ENCODE peak calls at places on chromosomes 16 and 17, in five cellular contexts. One of them, this sample, is unnamed.

GRCh38 chr16:12771341-12771798 is 32.3 kb downstream of the CPPED1 start:
- DNase-seq in progenitor cell of endocrine pancreas: no peak
- DNase-seq in lower leg skin: no peak
- DNase-seq in H54: no peak
- DNase-seq in NCI-H2171 treated with DMSO at 0.1 percent for 48 hours: no peak
- DNase-seq in this sample: no peak

GRCh38 chr17:81232616-81233241 is 6.1 kb downstream of the TEPSIN start:
- DNase-seq in lower leg skin: no peak
- DNase-seq in H54: no peak
- DNase-seq in progenitor cell of endocrine pancreas: no peak
- DNase-seq in NCI-H2171 treated with DMSO at 0.1 percent for 48 hours: no peak
- DNase-seq in this sample: no peak

GRCh38 chr16:75217389-75217851 is 1.4 kb upstream of the CTRB1 start:
- DNase-seq in progenitor cell of endocrine pancreas: no peak
- DNase-seq in H54: no peak
- DNase-seq in lower leg skin: no peak
- DNase-seq in NCI-H2171 treated with DMSO at 0.1 percent for 48 hours: no peak
- DNase-seq in this sample: no peak

GRCh38 chr16:51268237-51268636 is 117.2 kb upstream of the SALL1 start:
- DNase-seq in progenitor cell of endocrine pancreas: no peak
- DNase-seq in NCI-H2171 treated with DMSO at 0.1 percent for 48 hours: no peak
- DNase-seq in H54: no peak
- DNase-seq in lower leg skin: no peak
- DNase-seq in this sample: no peak

GRCh38 chr17:78724544-78724943 is 57.5 kb downstream of the CYTH1 start:
- DNase-seq in H54: no peak
- DNase-seq in NCI-H2171 treated with DMSO at 0.1 percent for 48 hours: no peak
- DNase-seq in progenitor cell of endocrine pancreas: no peak
- DNase-seq in lower leg skin: peak; percentile 87
- DNase-seq in this sample: no peak

GRCh38 chr17:4879591-4879990 is 19.7 kb upstream of the C17orf107 start:
- DNase-seq in progenitor cell of endocrine pancreas: no peak
- DNase-seq in lower leg skin: no peak
- DNase-seq in H54: no peak
- DNase-seq in NCI-H2171 treated with DMSO at 0.1 percent for 48 hours: no peak
- DNase-seq in this sample: no peak

GRCh38 chr16:5015351-5015750 is 18.4 kb downstream of the NAGPA start:
- DNase-seq in lower leg skin: no peak
- DNase-seq in progenitor cell of endocrine pancreas: no peak
- DNase-seq in H54: no peak
- DNase-seq in NCI-H2171 treated with DMSO at 0.1 percent for 48 hours: no peak
- DNase-seq in this sample: no peak

GRCh38 chr16:30903002-30903401 is 6.6 kb downstream of the CTF1 start:
- DNase-seq in lower leg skin: no peak
- DNase-seq in H54: no peak
- DNase-seq in NCI-H2171 treated with DMSO at 0.1 percent for 48 hours: no peak
- DNase-seq in progenitor cell of endocrine pancreas: no peak
- DNase-seq in this sample: no peak

GRCh38 chr16:10858203-10858602 is 18.8 kb upstream of the CIITA start:
- DNase-seq in H54: no peak
- DNase-seq in progenitor cell of endocrine pancreas: no peak
- DNase-seq in lower leg skin: no peak
- DNase-seq in NCI-H2171 treated with DMSO at 0.1 percent for 48 hours: no peak
- DNase-seq in this sample: no peak

GRCh38 chr17:38464251-38464722 is 36.0 kb downstream of the ARHGAP23 start:
- DNase-seq in NCI-H2171 treated with DMSO at 0.1 percent for 48 hours: peak; percentile 38
- DNase-seq in progenitor cell of endocrine pancreas: no peak
- DNase-seq in lower leg skin: peak; percentile 91
- DNase-seq in H54: no peak
- DNase-seq in this sample: no peak

GRCh38 chr16:17471745-17472075 is 950 bp upstream of the XYLT1 start:
- DNase-seq in lower leg skin: no peak
- DNase-seq in progenitor cell of endocrine pancreas: no peak
- DNase-seq in H54: no peak
- DNase-seq in NCI-H2171 treated with DMSO at 0.1 percent for 48 hours: peak; percentile 33
- DNase-seq in this sample: no peak

GRCh38 chr16:27770271-27771196 is 220.6 kb downstream of the KATNIP start:
- DNase-seq in NCI-H2171 treated with DMSO at 0.1 percent for 48 hours: no peak
- DNase-seq in progenitor cell of endocrine pancreas: no peak
- DNase-seq in H54: no peak
- DNase-seq in lower leg skin: no peak
- DNase-seq in this sample: no peak

GRCh38 chr16:68564367-68564985 is 25.4 kb downstream of the ZFP90 start:
- DNase-seq in progenitor cell of endocrine pancreas: no peak
- DNase-seq in NCI-H2171 treated with DMSO at 0.1 percent for 48 hours: peak; percentile 8
- DNase-seq in H54: no peak
- DNase-seq in lower leg skin: no peak
- DNase-seq in this sample: no peak

GRCh38 chr17:13395346-13395745 is 206.4 kb downstream of the HS3ST3A1 start:
- DNase-seq in lower leg skin: no peak
- DNase-seq in H54: no peak
- DNase-seq in progenitor cell of endocrine pancreas: no peak
- DNase-seq in NCI-H2171 treated with DMSO at 0.1 percent for 48 hours: no peak
- DNase-seq in this sample: no peak

GRCh38 chr16:82874251-82874650 is 247.5 kb downstream of the CDH13 start:
- DNase-seq in progenitor cell of endocrine pancreas: no peak
- DNase-seq in lower leg skin: no peak
- DNase-seq in NCI-H2171 treated with DMSO at 0.1 percent for 48 hours: no peak
- DNase-seq in H54: no peak
- DNase-seq in this sample: no peak

GRCh38 chr16:87570938-87571867 is 31.1 kb upstream of the JPH3 start:
- DNase-seq in H54: no peak
- DNase-seq in lower leg skin: no peak
- DNase-seq in NCI-H2171 treated with DMSO at 0.1 percent for 48 hours: no peak
- DNase-seq in progenitor cell of endocrine pancreas: peak; percentile 38
- DNase-seq in this sample: no peak

GRCh38 chr17:65593092-65593869 is 31.8 kb upstream of the AXIN2 start:
- DNase-seq in H54: no peak
- DNase-seq in NCI-H2171 treated with DMSO at 0.1 percent for 48 hours: no peak
- DNase-seq in lower leg skin: no peak
- DNase-seq in progenitor cell of endocrine pancreas: no peak
- DNase-seq in this sample: no peak

GRCh38 chr16:56119138-56119537 is 72.2 kb upstream of the GNAO1 start:
- DNase-seq in H54: no peak
- DNase-seq in progenitor cell of endocrine pancreas: no peak
- DNase-seq in lower leg skin: no peak
- DNase-seq in NCI-H2171 treated with DMSO at 0.1 percent for 48 hours: no peak
- DNase-seq in this sample: no peak

This sample was measured in mesothelial cell of epicardium.